ENCODE peak calls at places on chromosomes 6 and 20, in ten cellular contexts. One of them, this sample, is unnamed.
A peak's percentile ranks its signal among the peaks of the same experiment; 100 is the strongest.

GRCh38 chr6:63487123-63487813 is 85.0 kb upstream of the LOC128125822 start:
- DNase-seq in lung: no peak
- DNase-seq in tibial nerve: no peak
- DNase-seq in K562: no peak
- DNase-seq in pancreas: no peak
- DNase-seq in caudate nucleus: no peak
- DNase-seq in right lobe of liver: no peak
- DNase-seq in upper lobe of left lung: no peak
- DNase-seq in OCI-LY7: no peak
- DNase-seq in fibroblast of lung: no peak
- DNase-seq in this sample: no peak

GRCh38 chr6:110828396-110828795 is 13.1 kb upstream of the CDK19 start:
- DNase-seq in lung: no peak
- DNase-seq in tibial nerve: no peak
- DNase-seq in K562: no peak
- DNase-seq in pancreas: no peak
- DNase-seq in caudate nucleus: no peak
- DNase-seq in right lobe of liver: no peak
- DNase-seq in upper lobe of left lung: no peak
- DNase-seq in OCI-LY7: no peak
- DNase-seq in fibroblast of lung: peak; percentile 21
- DNase-seq in this sample: no peak

GRCh38 chr6:43308101-43308989 is at the start of gene CRIP3:
- DNase-seq in lung: no peak
- DNase-seq in tibial nerve: no peak
- DNase-seq in K562: peak; percentile 59
- DNase-seq in pancreas: peak; percentile 74
- DNase-seq in caudate nucleus: no peak
- DNase-seq in right lobe of liver: peak; percentile 81
- DNase-seq in upper lobe of left lung: peak; percentile 62
- DNase-seq in OCI-LY7: peak; percentile 56
- DNase-seq in fibroblast of lung: peak; percentile 11
- DNase-seq in this sample: peak; percentile 50

GRCh38 chr20:12977634-12978394 is 31.0 kb upstream of the SPTLC3 start:
- DNase-seq in lung: no peak
- DNase-seq in tibial nerve: no peak
- DNase-seq in K562: no peak
- DNase-seq in pancreas: no peak
- DNase-seq in caudate nucleus: no peak
- DNase-seq in right lobe of liver: no peak
- DNase-seq in upper lobe of left lung: no peak
- DNase-seq in OCI-LY7: no peak
- DNase-seq in fibroblast of lung: no peak
- DNase-seq in this sample: no peak

GRCh38 chr20:47273591-47274235 is 82.8 kb downstream of the ZMYND8 start:
- DNase-seq in lung: no peak
- DNase-seq in tibial nerve: no peak
- DNase-seq in K562: no peak
- DNase-seq in pancreas: no peak
- DNase-seq in caudate nucleus: no peak
- DNase-seq in right lobe of liver: no peak
- DNase-seq in upper lobe of left lung: no peak
- DNase-seq in OCI-LY7: no peak
- DNase-seq in fibroblast of lung: peak; percentile 84
- DNase-seq in this sample: no peak

GRCh38 chr6:52061481-52061880 is 25.9 kb downstream of the PKHD1 start:
- DNase-seq in lung: no peak
- DNase-seq in tibial nerve: no peak
- DNase-seq in K562: no peak
- DNase-seq in pancreas: no peak
- DNase-seq in caudate nucleus: no peak
- DNase-seq in right lobe of liver: no peak
- DNase-seq in upper lobe of left lung: no peak
- DNase-seq in OCI-LY7: no peak
- DNase-seq in fibroblast of lung: no peak
- DNase-seq in this sample: no peak

GRCh38 chr20:2387180-2387577 is 6.5 kb downstream of the TGM6 start:
- DNase-seq in lung: no peak
- DNase-seq in tibial nerve: no peak
- DNase-seq in K562: peak; percentile 63
- DNase-seq in pancreas: no peak
- DNase-seq in caudate nucleus: no peak
- DNase-seq in right lobe of liver: no peak
- DNase-seq in upper lobe of left lung: no peak
- DNase-seq in OCI-LY7: peak; percentile 66
- DNase-seq in fibroblast of lung: peak; percentile 43
- DNase-seq in this sample: peak; percentile 23

GRCh38 chr6:96116674-96117073 is 100.9 kb downstream of the FUT9 start:
- DNase-seq in lung: no peak
- DNase-seq in tibial nerve: no peak
- DNase-seq in K562: peak; percentile 3
- DNase-seq in pancreas: no peak
- DNase-seq in caudate nucleus: no peak
- DNase-seq in right lobe of liver: no peak
- DNase-seq in upper lobe of left lung: no peak
- DNase-seq in OCI-LY7: peak; percentile 0
- DNase-seq in fibroblast of lung: no peak
- DNase-seq in this sample: no peak

GRCh38 chr6:118867181-118867580 is 26.8 kb upstream of the ASF1A start:
- DNase-seq in lung: no peak
- DNase-seq in tibial nerve: no peak
- DNase-seq in K562: no peak
- DNase-seq in pancreas: no peak
- DNase-seq in caudate nucleus: no peak
- DNase-seq in right lobe of liver: no peak
- DNase-seq in upper lobe of left lung: no peak
- DNase-seq in OCI-LY7: no peak
- DNase-seq in fibroblast of lung: peak; percentile 33
- DNase-seq in this sample: no peak

GRCh38 chr6:156616495-156616894 is 160.7 kb upstream of the ARID1B start:
- DNase-seq in lung: no peak
- DNase-seq in tibial nerve: no peak
- DNase-seq in K562: no peak
- DNase-seq in pancreas: no peak
- DNase-seq in caudate nucleus: no peak
- DNase-seq in right lobe of liver: no peak
- DNase-seq in upper lobe of left lung: no peak
- DNase-seq in OCI-LY7: no peak
- DNase-seq in fibroblast of lung: no peak
- DNase-seq in this sample: no peak

GRCh38 chr6:156613996-156614395 is 163.2 kb upstream of the ARID1B start:
- DNase-seq in lung: no peak
- DNase-seq in tibial nerve: no peak
- DNase-seq in K562: no peak
- DNase-seq in pancreas: no peak
- DNase-seq in caudate nucleus: no peak
- DNase-seq in right lobe of liver: no peak
- DNase-seq in upper lobe of left lung: no peak
- DNase-seq in OCI-LY7: no peak
- DNase-seq in fibroblast of lung: no peak
- DNase-seq in this sample: no peak

GRCh38 chr6:156617376-156617775 is 159.8 kb upstream of the ARID1B start:
- DNase-seq in lung: peak; percentile 57
- DNase-seq in tibial nerve: no peak
- DNase-seq in K562: peak; percentile 69
- DNase-seq in pancreas: no peak
- DNase-seq in caudate nucleus: no peak
- DNase-seq in right lobe of liver: no peak
- DNase-seq in upper lobe of left lung: peak; percentile 63
- DNase-seq in OCI-LY7: no peak
- DNase-seq in fibroblast of lung: peak; percentile 59
- DNase-seq in this sample: no peak

GRCh38 chr6:156612361-156612760 is 164.8 kb upstream of the ARID1B start:
- DNase-seq in lung: no peak
- DNase-seq in tibial nerve: no peak
- DNase-seq in K562: no peak
- DNase-seq in pancreas: no peak
- DNase-seq in caudate nucleus: no peak
- DNase-seq in right lobe of liver: no peak
- DNase-seq in upper lobe of left lung: no peak
- DNase-seq in OCI-LY7: peak; percentile 22
- DNase-seq in fibroblast of lung: no peak
- DNase-seq in this sample: no peak
- H3K27ac ChIP-seq in lung: no peak overlapping the region
- H3K27ac ChIP-seq in tibial nerve: no peak overlapping the region
- H3K27ac ChIP-seq in K562: no peak overlapping the region
- H3K27ac ChIP-seq in pancreas: no peak overlapping the region
- H3K27ac ChIP-seq in caudate nucleus: no peak overlapping the region
- H3K27ac ChIP-seq in right lobe of liver: no peak overlapping the region
- H3K27ac ChIP-seq in upper lobe of left lung: no peak overlapping the region
- H3K27ac ChIP-seq in OCI-LY7: no peak overlapping the region
- H3K27ac ChIP-seq in fibroblast of lung: no peak overlapping the region
- H3K27ac ChIP-seq in this sample: no peak overlapping the region

GRCh38 chr20:56517211-56517610 is 7.3 kb upstream of the FAM209A start:
- DNase-seq in lung: no peak
- DNase-seq in tibial nerve: no peak
- DNase-seq in K562: no peak
- DNase-seq in pancreas: no peak
- DNase-seq in caudate nucleus: no peak
- DNase-seq in right lobe of liver: no peak
- DNase-seq in upper lobe of left lung: no peak
- DNase-seq in OCI-LY7: no peak
- DNase-seq in fibroblast of lung: no peak
- DNase-seq in this sample: no peak
- H3K27ac ChIP-seq in lung: no peak overlapping the region
- H3K27ac ChIP-seq in tibial nerve: no peak overlapping the region
- H3K27ac ChIP-seq in K562: no peak overlapping the region
- H3K27ac ChIP-seq in pancreas: no peak overlapping the region
- H3K27ac ChIP-seq in caudate nucleus: no peak overlapping the region
- H3K27ac ChIP-seq in right lobe of liver: no peak overlapping the region
- H3K27ac ChIP-seq in upper lobe of left lung: no peak overlapping the region
- H3K27ac ChIP-seq in OCI-LY7: no peak overlapping the region
- H3K27ac ChIP-seq in fibroblast of lung: no peak overlapping the region
- H3K27ac ChIP-seq in this sample: no peak overlapping the region

GRCh38 chr6:104969108-104969507 is 12.2 kb downstream of the LIN28B start:
- DNase-seq in lung: no peak
- DNase-seq in tibial nerve: no peak
- DNase-seq in K562: no peak
- DNase-seq in pancreas: no peak
- DNase-seq in caudate nucleus: no peak
- DNase-seq in right lobe of liver: no peak
- DNase-seq in upper lobe of left lung: no peak
- DNase-seq in OCI-LY7: no peak
- DNase-seq in fibroblast of lung: no peak
- DNase-seq in this sample: no peak
- H3K27ac ChIP-seq in lung: no peak overlapping the region
- H3K27ac ChIP-seq in tibial nerve: no peak overlapping the region
- H3K27ac ChIP-seq in K562: peak overlapping the region; percentile 1
- H3K27ac ChIP-seq in pancreas: no peak overlapping the region
- H3K27ac ChIP-seq in caudate nucleus: no peak overlapping the region
- H3K27ac ChIP-seq in right lobe of liver: no peak overlapping the region
- H3K27ac ChIP-seq in upper lobe of left lung: no peak overlapping the region
- H3K27ac ChIP-seq in OCI-LY7: no peak overlapping the region
- H3K27ac ChIP-seq in fibroblast of lung: no peak overlapping the region
- H3K27ac ChIP-seq in this sample: no peak overlapping the region

GRCh38 chr6:36515844-36516243 is 31.4 kb downstream of the STK38 start:
- DNase-seq in lung: no peak
- DNase-seq in tibial nerve: no peak
- DNase-seq in K562: no peak
- DNase-seq in pancreas: no peak
- DNase-seq in caudate nucleus: no peak
- DNase-seq in right lobe of liver: no peak
- DNase-seq in upper lobe of left lung: no peak
- DNase-seq in OCI-LY7: no peak
- DNase-seq in fibroblast of lung: no peak
- DNase-seq in this sample: no peak

GRCh38 chr6:36514554-36515456 is 32.5 kb downstream of the STK38 start:
- DNase-seq in lung: no peak
- DNase-seq in tibial nerve: no peak
- DNase-seq in K562: no peak
- DNase-seq in pancreas: no peak
- DNase-seq in caudate nucleus: no peak
- DNase-seq in right lobe of liver: no peak
- DNase-seq in upper lobe of left lung: no peak
- DNase-seq in OCI-LY7: no peak
- DNase-seq in fibroblast of lung: no peak
- DNase-seq in this sample: no peak

GRCh38 chr6:36516991-36517390 is 30.3 kb downstream of the STK38 start:
- DNase-seq in lung: no peak
- DNase-seq in tibial nerve: no peak
- DNase-seq in K562: no peak
- DNase-seq in pancreas: no peak
- DNase-seq in caudate nucleus: no peak
- DNase-seq in right lobe of liver: no peak
- DNase-seq in upper lobe of left lung: no peak
- DNase-seq in OCI-LY7: no peak
- DNase-seq in fibroblast of lung: no peak
- DNase-seq in this sample: no peak

GRCh38 chr6:36517408-36517807 is 29.9 kb downstream of the STK38 start:
- DNase-seq in lung: no peak
- DNase-seq in tibial nerve: no peak
- DNase-seq in K562: no peak
- DNase-seq in pancreas: no peak
- DNase-seq in caudate nucleus: no peak
- DNase-seq in right lobe of liver: no peak
- DNase-seq in upper lobe of left lung: no peak
- DNase-seq in OCI-LY7: no peak
- DNase-seq in fibroblast of lung: no peak
- DNase-seq in this sample: no peak

GRCh38 chr6:36516559-36516958 is 30.7 kb downstream of the STK38 start:
- DNase-seq in lung: no peak
- DNase-seq in tibial nerve: no peak
- DNase-seq in K562: no peak
- DNase-seq in pancreas: no peak
- DNase-seq in caudate nucleus: no peak
- DNase-seq in right lobe of liver: peak; percentile 43
- DNase-seq in upper lobe of left lung: no peak
- DNase-seq in OCI-LY7: no peak
- DNase-seq in fibroblast of lung: no peak
- DNase-seq in this sample: no peak
- H3K27ac ChIP-seq in lung: no peak overlapping the region
- H3K27ac ChIP-seq in tibial nerve: peak overlapping the region; percentile 74
- H3K27ac ChIP-seq in K562: no peak overlapping the region
- H3K27ac ChIP-seq in pancreas: no peak overlapping the region
- H3K27ac ChIP-seq in caudate nucleus: no peak overlapping the region
- H3K27ac ChIP-seq in right lobe of liver: no peak overlapping the region
- H3K27ac ChIP-seq in upper lobe of left lung: no peak overlapping the region
- H3K27ac ChIP-seq in OCI-LY7: no peak overlapping the region
- H3K27ac ChIP-seq in fibroblast of lung: no peak overlapping the region
- H3K27ac ChIP-seq in this sample: no peak overlapping the region